ENCODE peak calls at places on chromosome 7, in five cellular contexts. D is sigmoid colon; J is CD4-positive, CD25-positive, alpha-beta regulatory T cell; I is neural crest cell; U is G401. B is an unnamed sample.

GRCh38 chr7:47335557-47336177 is 246.2 kb downstream of the TNS3 start:
- DNase-seq in J (no peak), D (no peak), I (no peak), U (peak; percentile 56), B (no peak)

GRCh38 chr7:157547611-157548010 is 210.8 kb downstream of the DNAJB6 start:
- DNase-seq in I (no peak), J (no peak), U (no peak), D (peak; percentile 48), B (no peak)

GRCh38 chr7:94696981-94697670 is 41.2 kb upstream of the SGCE start:
- DNase-seq in D (peak; percentile 86), U (no peak), J (no peak), I (no peak), B (no peak)

GRCh38 chr7:90836937-90837336 is 240.8 kb downstream of the CDK14 start:
- DNase-seq in D (no peak), J (no peak), I (no peak), U (no peak), B (no peak)

GRCh38 chr7:2523941-2524807 is 4.6 kb downstream of the LFNG start:
- DNase-seq in J (no peak), D (no peak), I (peak; percentile 67), U (peak; percentile 63), B (no peak)

GRCh38 chr7:44665531-44666213 is 59.2 kb downstream of the OGDH start:
- DNase-seq in U (no peak), J (no peak), I (no peak), D (no peak), B (no peak)

GRCh38 chr7:17195576-17195975 is 102.9 kb upstream of the AHR start:
- DNase-seq in D (no peak), J (no peak), I (no peak), U (no peak), B (no peak)

GRCh38 chr7:36895112-36895511 is 170.8 kb upstream of the AOAH start:
- DNase-seq in I (no peak), D (no peak), J (no peak), U (no peak), B (no peak)

GRCh38 chr7:69598081-69598486 is at the start of gene AUTS2:
- DNase-seq in I (peak; percentile 79), J (no peak), D (peak; percentile 94), U (peak; percentile 82), B (peak; percentile 29)